ENCODE peak calls at places on chromosomes 12 and 14, in seven cellular contexts. C is ovary, R is left lung, I is A673, W is AG04449, J is cardiac fibroblast, S is heart right ventricle. L is an unnamed sample.
A peak's percentile ranks its signal among the peaks of the same experiment; 100 is the strongest.

GRCh38 chr14:76666746-76667145 is 94.5 kb upstream of the VASH1 start:
- DNase-seq in C (no peak), R (no peak), I (peak; percentile 65), W (no peak), J (no peak), S (no peak), L (no peak)

GRCh38 chr12:132419612-132420237 is 70.2 kb upstream of the FBRSL1 start:
- DNase-seq in C (no peak), R (peak; percentile 41), I (no peak), W (no peak), J (no peak), S (no peak), L (no peak)

GRCh38 chr14:80055912-80056801 is 155.1 kb downstream of the DIO2 start:
- DNase-seq in C (no peak), R (no peak), I (peak; percentile 55), W (no peak), J (peak; percentile 78), S (peak; percentile 36), L (peak; percentile 61)

GRCh38 chr12:122841544-122842321 is 6.5 kb downstream of the HIP1R start:
- DNase-seq in C (no peak), R (no peak), I (no peak), W (peak; percentile 49), J (peak; percentile 78), S (no peak), L (peak; percentile 64)

GRCh38 chr12:133236144-133236543 is 467 bp upstream of the ANHX start:
- DNase-seq in C (no peak), R (no peak), I (no peak), W (no peak), J (no peak), S (no peak), L (no peak)

GRCh38 chr12:122022393-122023338 is 982 bp downstream of the BCL7A start:
- DNase-seq in C (peak; percentile 50), R (peak; percentile 80), I (peak; percentile 62), W (no peak), J (peak; percentile 9), S (no peak), L (no peak)

GRCh38 chr12:65938807-65939206 is 114.5 kb downstream of the HMGA2 start:
- DNase-seq in C (no peak), R (no peak), I (no peak), W (no peak), J (no peak), S (no peak), L (no peak)

GRCh38 chr12:52585001-52585400 is 11.4 kb upstream of the KRT74 start:
- DNase-seq in C (no peak), R (no peak), I (no peak), W (no peak), J (no peak), S (no peak), L (no peak)

GRCh38 chr14:68153275-68153674 is 333.7 kb downstream of the RAD51B start:
- DNase-seq in C (no peak), R (no peak), I (peak; percentile 88), W (no peak), J (no peak), S (no peak), L (no peak)

GRCh38 chr14:76497550-76498484 is 121.9 kb downstream of the ESRRB start:
- DNase-seq in C (no peak), R (no peak), I (peak; percentile 30), W (no peak), J (no peak), S (no peak), L (no peak)

GRCh38 chr14:99231850-99232401 is 40.1 kb downstream of the BCL11B start:
- DNase-seq in C (peak; percentile 41), R (no peak), I (peak; percentile 62), W (no peak), J (no peak), S (no peak), L (no peak)

GRCh38 chr12:131709226-131709625 is 1.7 kb upstream of the SFSWAP start:
- DNase-seq in C (no peak), R (no peak), I (no peak), W (no peak), J (no peak), S (no peak), L (no peak)

GRCh38 chr12:88450130-88450529 is 130.1 kb downstream of the KITLG start:
- DNase-seq in C (no peak), R (no peak), I (no peak), W (no peak), J (no peak), S (no peak), L (no peak)

GRCh38 chr12:82645414-82645813 is 41.3 kb upstream of the TMTC2 start:
- DNase-seq in C (no peak), R (no peak), I (no peak), W (no peak), J (no peak), S (no peak), L (no peak)

GRCh38 chr14:73242274-73242960 is 5.1 kb downstream of the PAPLN start:
- DNase-seq in C (peak; percentile 37), R (no peak), I (no peak), W (no peak), J (no peak), S (no peak), L (peak; percentile 25)

GRCh38 chr14:77580477-77580876 is 36.0 kb downstream of the SPTLC2 start:
- DNase-seq in C (no peak), R (no peak), I (peak; percentile 16), W (no peak), J (no peak), S (no peak), L (no peak)

GRCh38 chr12:122449317-122449716 is 26.8 kb upstream of the CLIP1 start:
- DNase-seq in C (no peak), R (no peak), I (peak; percentile 44), W (peak; percentile 70), J (peak; percentile 92), S (no peak), L (peak; percentile 88)

GRCh38 chr12:94111290-94111689 is 37.1 kb upstream of the PLXNC1 start:
- DNase-seq in C (no peak), R (no peak), I (no peak), W (no peak), J (no peak), S (no peak), L (no peak)

GRCh38 chr12:76029982-76030377 is 1.6 kb downstream of the PHLDA1 start:
- DNase-seq in C (peak; percentile 50), R (peak; percentile 81), I (no peak), W (no peak), J (peak; percentile 70), S (no peak), L (peak; percentile 51)

GRCh38 chr14:77375164-77375950 is 1.5 kb downstream of the TMED8 start:
- DNase-seq in C (no peak), R (no peak), I (no peak), W (no peak), J (no peak), S (no peak), L (no peak)

GRCh38 chr14:69518341-69519101 is 34.0 kb downstream of the PLEKHD1 start:
- DNase-seq in C (no peak), R (no peak), I (no peak), W (no peak), J (no peak), S (no peak), L (no peak)

GRCh38 chr14:79502751-79503148 is 708.6 kb downstream of the DIO2 start:
- DNase-seq in C (no peak), R (no peak), I (no peak), W (no peak), J (peak; percentile 18), S (no peak), L (peak; percentile 10)

GRCh38 chr12:78210894-78211302 is 380.2 kb downstream of the NAV3 start:
- DNase-seq in C (no peak), R (no peak), I (peak; percentile 45), W (peak; percentile 66), J (peak; percentile 87), S (no peak), L (peak; percentile 94)

GRCh38 chr12:108063192-108063591 is 65.9 kb upstream of the WSCD2 start:
- DNase-seq in C (no peak), R (no peak), I (peak; percentile 57), W (no peak), J (no peak), S (no peak), L (peak; percentile 17)
- TF ChIP-seq CTCF in C (no peak), R (no peak), I (peak; percentile 72), W (no peak), J (peak; percentile 10), S (no peak), L (peak; percentile 31)

GRCh38 chr14:36771256-36771655 is 109.6 kb downstream of the PAX9 start:
- DNase-seq in C (no peak), R (no peak), I (no peak), W (no peak), J (no peak), S (no peak), L (no peak)

GRCh38 chr14:36768638-36769337 is 107.1 kb downstream of the PAX9 start:
- DNase-seq in C (no peak), R (no peak), I (no peak), W (no peak), J (no peak), S (no peak), L (no peak)

GRCh38 chr14:36767603-36768281 is 106.1 kb downstream of the PAX9 start:
- DNase-seq in C (no peak), R (no peak), I (peak; percentile 60), W (no peak), J (no peak), S (no peak), L (no peak)

GRCh38 chr14:36773558-36773957 is 111.9 kb downstream of the PAX9 start:
- DNase-seq in C (no peak), R (no peak), I (peak; percentile 35), W (no peak), J (peak; percentile 50), S (no peak), L (peak; percentile 6)

GRCh38 chr14:36773136-36773540 is 111.5 kb downstream of the PAX9 start:
- DNase-seq in C (no peak), R (no peak), I (peak; percentile 80), W (no peak), J (peak; percentile 47), S (no peak), L (peak; percentile 23)
- TF ChIP-seq CTCF in C (no peak), R (no peak), I (peak; percentile 60), W (no peak), J (peak; percentile 4), S (no peak), L (no peak)

GRCh38 chr14:90815817-90816662 is at the start of gene TTC7B:
- DNase-seq in C (peak; percentile 69), R (peak; percentile 93), I (peak; percentile 56), W (no peak), J (no peak), S (no peak), L (no peak)
- TF ChIP-seq CTCF in C (no peak), R (no peak), I (peak; percentile 29), W (peak; percentile 42), J (peak; percentile 17), S (peak; percentile 29), L (no peak)

DNA sequence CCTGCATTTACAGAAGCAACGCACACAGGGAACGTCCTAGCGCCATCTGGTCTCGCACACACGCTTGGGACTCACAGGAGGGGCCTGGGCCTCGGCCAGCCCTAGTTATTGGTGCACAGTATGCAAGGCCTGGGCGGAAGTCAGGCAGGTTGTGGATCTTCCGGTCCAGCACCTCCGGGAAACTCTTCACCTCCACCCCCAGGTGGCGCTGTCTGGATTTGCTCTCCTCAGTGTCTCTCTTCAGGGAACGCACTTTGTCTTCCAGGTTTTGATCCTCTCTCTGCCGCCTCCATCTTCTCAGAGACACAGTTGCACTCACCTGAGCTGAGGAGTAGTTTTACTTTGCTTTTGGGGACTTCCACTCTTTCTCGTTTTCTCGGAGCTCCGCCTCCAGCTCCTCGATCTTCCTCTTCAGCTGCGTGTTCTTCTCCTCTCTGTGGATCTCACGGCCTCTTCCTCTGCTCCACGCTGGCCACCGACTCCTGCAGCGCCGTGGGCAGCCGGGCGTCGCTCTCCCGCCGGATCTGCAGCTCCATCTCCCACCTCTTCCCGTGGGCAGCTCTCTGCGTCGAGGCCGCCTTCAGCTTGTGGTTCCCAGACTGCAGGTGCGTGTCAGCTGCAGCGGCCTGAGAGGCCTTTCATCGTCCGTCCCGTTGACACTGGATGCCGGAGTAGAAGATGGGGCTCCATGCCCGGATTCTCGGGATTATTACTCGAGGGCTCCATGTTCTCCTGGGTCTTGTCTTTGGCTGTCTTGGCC is 933.8 kb downstream of the TMEM121 start:
- DNase-seq in C (no peak), R (peak; percentile 60), I (peak; percentile 75), W (no peak), J (no peak), S (no peak), L (no peak)
- TF ChIP-seq CTCF in C (no peak), R (no peak), I (peak; percentile 77), W (no peak), J (no peak), S (no peak), L (no peak)